ENCODE peak calls at places on chromosomes 1 and 21, in nine cellular contexts. O is kidney epithelial cell, D is cardiac fibroblast, W is BE2C, N is fibroblast of lung, I is left ventricle myocardium inferior, K is NB4, G is mammary epithelial cell, E is AG09309. T is an unnamed sample.

GRCh38 chr1:201633811-201634210 is 94.9 kb downstream of the NAV1 start:
- DNase-seq in O (no peak), D (no peak), W (no peak), N (peak; percentile 17), I (no peak), K (no peak), G (no peak), E (no peak), T (peak; percentile 28)

GRCh38 chr1:206145771-206146290 is 28.6 kb upstream of the AVPR1B start:
- DNase-seq in O (no peak), D (no peak), W (no peak), N (no peak), I (no peak), K (no peak), G (no peak), E (no peak), T (no peak)

GRCh38 chr1:230937370-230937769 is 41.3 kb downstream of the TTC13 start:
- DNase-seq in O (no peak), D (peak; percentile 15), W (no peak), N (peak; percentile 21), I (no peak), K (no peak), G (no peak), E (no peak), T (no peak)

GRCh38 chr1:236845830-236846229 is 50.7 kb downstream of the MTR start:
- DNase-seq in O (no peak), D (no peak), W (no peak), N (no peak), I (no peak), K (no peak), G (no peak), E (no peak), T (no peak)

GRCh38 chr1:197859024-197859423 is 43.4 kb upstream of the C1orf53 start:
- DNase-seq in O (no peak), D (no peak), W (no peak), N (no peak), I (no peak), K (peak; percentile 28), G (no peak), E (no peak), T (no peak)

GRCh38 chr1:163308811-163309210 is 12.9 kb upstream of the NUF2 start:
- DNase-seq in O (no peak), D (no peak), W (no peak), N (no peak), I (no peak), K (no peak), G (no peak), E (no peak), T (no peak)

GRCh38 chr1:44035726-44036408 is 4.6 kb upstream of the SLC6A9 start:
- DNase-seq in O (no peak), D (peak; percentile 56), W (peak; percentile 43), N (peak; percentile 23), I (peak; percentile 30), K (peak; percentile 38), G (no peak), E (no peak), T (no peak)

GRCh38 chr1:156104065-156104810 is 10.3 kb upstream of the LMNA start:
- DNase-seq in O (no peak), D (peak; percentile 96), W (peak; percentile 76), N (peak; percentile 90), I (peak; percentile 69), K (no peak), G (peak; percentile 90), E (peak; percentile 74), T (peak; percentile 84)

GRCh38 chr1:226657788-226658537 is 81.1 kb downstream of the ITPKB start:
- DNase-seq in O (no peak), D (no peak), W (no peak), N (no peak), I (no peak), K (no peak), G (peak; percentile 91), E (no peak), T (no peak)

GRCh38 chr1:238951809-238952208 is 434.6 kb upstream of the CHRM3 start:
- DNase-seq in O (peak; percentile 31), D (peak; percentile 40), W (peak; percentile 49), N (peak; percentile 49), I (no peak), K (peak; percentile 53), G (peak; percentile 52), E (peak; percentile 28), T (no peak)

GRCh38 chr1:110309768-110310167 is 29.4 kb upstream of the RBM15 start:
- DNase-seq in O (peak; percentile 61), D (peak; percentile 60), W (peak; percentile 21), N (peak; percentile 38), I (no peak), K (no peak), G (peak; percentile 70), E (peak; percentile 80), T (peak; percentile 46)

GRCh38 chr21:45463871-45464270 is 58.9 kb downstream of the COL18A1 start:
- DNase-seq in O (no peak), D (no peak), W (no peak), N (no peak), I (peak; percentile 12), K (no peak), G (no peak), E (no peak), T (no peak)

GRCh38 chr1:244424649-244425334 is 26.9 kb downstream of the ADSS2 start:
- DNase-seq in O (no peak), D (no peak), W (no peak), N (no peak), I (no peak), K (no peak), G (no peak), E (no peak), T (no peak)

GRCh38 chr1:94660994-94661393 is 119.4 kb upstream of the F3 start:
- DNase-seq in O (no peak), D (no peak), W (no peak), N (no peak), I (no peak), K (no peak), G (no peak), E (no peak), T (no peak)

DNA sequence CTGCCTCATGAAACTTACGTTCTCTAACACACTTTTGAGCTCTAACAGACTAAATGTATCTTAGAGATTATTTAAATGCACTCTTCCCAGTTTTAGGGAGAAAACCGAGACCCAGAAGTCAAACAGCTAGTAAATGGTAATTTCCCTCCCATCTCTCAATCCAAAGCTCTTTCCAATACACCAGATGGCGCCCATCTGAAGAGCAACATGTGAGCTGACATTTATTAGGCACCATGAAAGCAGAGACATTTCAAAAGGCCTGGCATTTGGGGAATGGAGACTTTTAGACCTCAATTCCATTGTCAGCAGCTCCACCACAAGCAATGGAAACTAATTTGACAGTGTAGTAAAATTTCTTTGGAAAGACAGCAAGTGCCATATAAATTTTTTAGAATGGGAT is 191.4 kb downstream of the DAB1 start:
- DNase-seq in O (no peak), D (no peak), W (no peak), N (no peak), I (no peak), K (no peak), G (peak; percentile 12), E (no peak), T (no peak)
- TF ChIP-seq CTCF in O (no peak), D (no peak), W (no peak), N (no peak), I (peak; percentile 26), K (no peak), G (peak; percentile 54), E (peak; percentile 12), T (no peak)

DNA sequence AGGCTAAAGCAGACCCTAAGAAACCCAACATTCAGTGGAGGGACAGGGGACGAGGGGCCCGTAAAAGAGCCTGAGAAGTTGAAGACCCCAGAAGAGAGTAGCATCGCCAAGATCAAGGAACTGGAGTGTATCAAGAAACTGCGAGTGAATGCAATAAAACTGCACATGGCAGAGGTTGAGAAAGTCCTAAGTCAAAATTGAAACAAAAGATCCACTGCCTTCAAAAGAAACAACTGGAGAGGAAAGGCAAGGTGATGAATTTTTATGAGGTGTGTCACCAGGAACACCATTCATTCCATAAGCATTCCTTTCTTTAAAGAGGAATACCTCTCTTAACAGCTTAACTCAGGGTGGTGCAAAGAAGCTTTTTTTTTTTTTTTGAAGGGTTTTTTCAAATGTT is 38.3 kb upstream of the ADORA3 start:
- DNase-seq in O (no peak), D (no peak), W (no peak), N (no peak), I (no peak), K (no peak), G (peak; percentile 50), E (no peak), T (no peak)
- H3K4me3 ChIP-seq in O (no peak overlapping the region), D (no peak overlapping the region), W (no peak overlapping the region), N (no peak overlapping the region), I (no peak overlapping the region), K (no peak overlapping the region), G (no peak overlapping the region), E (no peak overlapping the region), T (no peak overlapping the region)

GRCh38 chr1:164774413-164774812 is 215.4 kb downstream of the PBX1 start:
- DNase-seq in O (no peak), D (no peak), W (no peak), N (no peak), I (no peak), K (peak; percentile 7), G (no peak), E (no peak), T (no peak)
- TF ChIP-seq CTCF in O (no peak), D (no peak), W (peak; percentile 21), N (peak; percentile 6), I (no peak), K (no peak), G (no peak), E (peak; percentile 2), T (peak; percentile 36)

DNA sequence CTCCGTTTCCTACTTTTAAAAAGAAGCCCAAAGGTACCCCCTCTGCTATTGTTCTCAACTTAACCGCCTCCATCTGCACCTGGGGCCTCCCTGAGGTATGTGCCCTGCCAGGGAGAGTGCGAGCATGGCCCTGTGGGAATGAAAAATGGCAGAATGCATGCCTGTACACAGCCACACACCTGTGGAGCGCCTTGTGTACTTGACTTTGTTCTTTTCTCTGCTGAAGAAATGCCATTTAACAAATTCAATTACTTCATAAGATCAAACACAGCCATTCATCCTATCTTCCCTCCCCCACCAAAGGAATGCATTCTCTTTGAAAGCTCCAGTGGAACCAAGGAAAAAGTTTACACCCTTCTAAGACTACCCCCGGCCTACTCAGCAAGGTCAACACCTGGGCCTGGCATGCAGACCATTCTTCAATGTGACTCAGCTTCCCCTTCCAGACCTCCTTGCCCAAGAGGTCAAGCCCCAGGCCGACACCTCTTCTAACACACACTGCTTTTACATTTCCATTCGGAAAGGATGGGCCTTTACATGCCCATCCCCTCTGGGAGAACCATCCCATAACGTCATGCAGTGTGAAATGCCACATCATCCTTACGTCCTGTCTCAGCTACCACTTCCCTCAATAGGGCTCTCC is 123.7 kb downstream of the SMYD2 start:
- DNase-seq in O (peak; percentile 77), D (peak; percentile 32), W (no peak), N (peak; percentile 60), I (no peak), K (peak; percentile 26), G (peak; percentile 98), E (no peak), T (no peak)
- H3K4me3 ChIP-seq in O (no peak overlapping the region), D (no peak overlapping the region), W (no peak overlapping the region), N (no peak overlapping the region), I (no peak overlapping the region), K (no peak overlapping the region), G (no peak overlapping the region), E (no peak overlapping the region), T (no peak overlapping the region)